ENCODE peak calls at places on chromosomes 13 and 19, in eight cellular contexts. One of them, this sample, is unnamed.

GRCh38 chr13:77533875-77534788 is 1.4 kb upstream of the SCEL start:
- DNase-seq in fibroblast of pulmonary artery: no peak
- DNase-seq in GM06990: no peak
- DNase-seq in BJ: no peak
- DNase-seq in lower lobe of right lung: no peak
- DNase-seq in upper lobe of right lung: no peak
- DNase-seq in thoracic aorta: no peak
- DNase-seq in gastrocnemius medialis: no peak
- DNase-seq in this sample: no peak

GRCh38 chr13:81771948-81772347 is 1431.0 kb upstream of the SPRY2 start:
- DNase-seq in fibroblast of pulmonary artery: no peak
- DNase-seq in GM06990: no peak
- DNase-seq in BJ: no peak
- DNase-seq in lower lobe of right lung: no peak
- DNase-seq in upper lobe of right lung: no peak
- DNase-seq in thoracic aorta: no peak
- DNase-seq in gastrocnemius medialis: no peak
- DNase-seq in this sample: no peak

GRCh38 chr13:89969996-89970709 is 1377.3 kb upstream of the MIR17HG start:
- DNase-seq in fibroblast of pulmonary artery: peak; percentile 3
- DNase-seq in GM06990: no peak
- DNase-seq in BJ: no peak
- DNase-seq in lower lobe of right lung: no peak
- DNase-seq in upper lobe of right lung: no peak
- DNase-seq in thoracic aorta: no peak
- DNase-seq in gastrocnemius medialis: no peak
- DNase-seq in this sample: no peak

GRCh38 chr13:76711515-76712182 is 174.6 kb downstream of the KCTD12 start:
- DNase-seq in fibroblast of pulmonary artery: peak; percentile 98
- DNase-seq in GM06990: no peak
- DNase-seq in BJ: peak; percentile 91
- DNase-seq in lower lobe of right lung: no peak
- DNase-seq in upper lobe of right lung: no peak
- DNase-seq in thoracic aorta: no peak
- DNase-seq in gastrocnemius medialis: peak; percentile 51
- DNase-seq in this sample: peak; percentile 84

GRCh38 chr13:74132152-74132767 is 1.9 kb downstream of the KLF12 start:
- DNase-seq in fibroblast of pulmonary artery: peak; percentile 46
- DNase-seq in GM06990: peak; percentile 18
- DNase-seq in BJ: no peak
- DNase-seq in lower lobe of right lung: no peak
- DNase-seq in upper lobe of right lung: no peak
- DNase-seq in thoracic aorta: no peak
- DNase-seq in gastrocnemius medialis: no peak
- DNase-seq in this sample: no peak

GRCh38 chr19:45901912-45902650 is at the start of gene MYPOP:
- DNase-seq in fibroblast of pulmonary artery: no peak
- DNase-seq in GM06990: no peak
- DNase-seq in BJ: no peak
- DNase-seq in lower lobe of right lung: no peak
- DNase-seq in upper lobe of right lung: no peak
- DNase-seq in thoracic aorta: no peak
- DNase-seq in gastrocnemius medialis: no peak
- DNase-seq in this sample: no peak

GRCh38 chr13:50871405-50871804 is 27.9 kb upstream of the DLEU7 start:
- DNase-seq in fibroblast of pulmonary artery: no peak
- DNase-seq in GM06990: no peak
- DNase-seq in BJ: no peak
- DNase-seq in lower lobe of right lung: no peak
- DNase-seq in upper lobe of right lung: no peak
- DNase-seq in thoracic aorta: no peak
- DNase-seq in gastrocnemius medialis: no peak
- DNase-seq in this sample: no peak

GRCh38 chr19:46303702-46304397 is 7.0 kb downstream of the HIF3A start:
- DNase-seq in fibroblast of pulmonary artery: peak; percentile 64
- DNase-seq in GM06990: no peak
- DNase-seq in BJ: no peak
- DNase-seq in lower lobe of right lung: peak; percentile 90
- DNase-seq in upper lobe of right lung: peak; percentile 92
- DNase-seq in thoracic aorta: no peak
- DNase-seq in gastrocnemius medialis: no peak
- DNase-seq in this sample: no peak

GRCh38 chr19:13808856-13809255 is 13.6 kb downstream of the ZSWIM4 start:
- DNase-seq in fibroblast of pulmonary artery: no peak
- DNase-seq in GM06990: no peak
- DNase-seq in BJ: no peak
- DNase-seq in lower lobe of right lung: no peak
- DNase-seq in upper lobe of right lung: no peak
- DNase-seq in thoracic aorta: no peak
- DNase-seq in gastrocnemius medialis: no peak
- DNase-seq in this sample: no peak

GRCh38 chr13:61563645-61564044 is 148.0 kb upstream of the PCDH20 start:
- DNase-seq in fibroblast of pulmonary artery: no peak
- DNase-seq in GM06990: no peak
- DNase-seq in BJ: no peak
- DNase-seq in lower lobe of right lung: no peak
- DNase-seq in upper lobe of right lung: no peak
- DNase-seq in thoracic aorta: no peak
- DNase-seq in gastrocnemius medialis: no peak
- DNase-seq in this sample: no peak

GRCh38 chr13:100439247-100439955 is 149.2 kb downstream of the GGACT start:
- DNase-seq in fibroblast of pulmonary artery: no peak
- DNase-seq in GM06990: no peak
- DNase-seq in BJ: no peak
- DNase-seq in lower lobe of right lung: no peak
- DNase-seq in upper lobe of right lung: no peak
- DNase-seq in thoracic aorta: no peak
- DNase-seq in gastrocnemius medialis: no peak
- DNase-seq in this sample: no peak

GRCh38 chr13:113736258-113736731 is 22.7 kb upstream of the TMEM255B start:
- DNase-seq in fibroblast of pulmonary artery: no peak
- DNase-seq in GM06990: no peak
- DNase-seq in BJ: no peak
- DNase-seq in lower lobe of right lung: peak; percentile 28
- DNase-seq in upper lobe of right lung: no peak
- DNase-seq in thoracic aorta: no peak
- DNase-seq in gastrocnemius medialis: no peak
- DNase-seq in this sample: no peak

GRCh38 chr19:4851551-4852290 is 15.7 kb downstream of the PLIN3 start:
- DNase-seq in fibroblast of pulmonary artery: peak; percentile 55
- DNase-seq in GM06990: peak; percentile 74
- DNase-seq in BJ: no peak
- DNase-seq in lower lobe of right lung: peak; percentile 74
- DNase-seq in upper lobe of right lung: peak; percentile 83
- DNase-seq in thoracic aorta: peak; percentile 21
- DNase-seq in gastrocnemius medialis: peak; percentile 75
- DNase-seq in this sample: no peak

GRCh38 chr13:50613356-50613831 is 230.1 kb downstream of the DLEU7 start:
- DNase-seq in fibroblast of pulmonary artery: peak; percentile 53
- DNase-seq in GM06990: no peak
- DNase-seq in BJ: no peak
- DNase-seq in lower lobe of right lung: no peak
- DNase-seq in upper lobe of right lung: no peak
- DNase-seq in thoracic aorta: no peak
- DNase-seq in gastrocnemius medialis: no peak
- DNase-seq in this sample: no peak

GRCh38 chr13:106318941-106319411 is 216.5 kb downstream of the EFNB2 start:
- DNase-seq in fibroblast of pulmonary artery: peak; percentile 97
- DNase-seq in GM06990: no peak
- DNase-seq in BJ: peak; percentile 76
- DNase-seq in lower lobe of right lung: no peak
- DNase-seq in upper lobe of right lung: no peak
- DNase-seq in thoracic aorta: no peak
- DNase-seq in gastrocnemius medialis: no peak
- DNase-seq in this sample: peak; percentile 82

GRCh38 chr13:29684441-29684840 is 89.0 kb upstream of the SLC7A1 start:
- DNase-seq in fibroblast of pulmonary artery: peak; percentile 44
- DNase-seq in GM06990: no peak
- DNase-seq in BJ: peak; percentile 29
- DNase-seq in lower lobe of right lung: no peak
- DNase-seq in upper lobe of right lung: no peak
- DNase-seq in thoracic aorta: no peak
- DNase-seq in gastrocnemius medialis: no peak
- DNase-seq in this sample: no peak

DNA sequence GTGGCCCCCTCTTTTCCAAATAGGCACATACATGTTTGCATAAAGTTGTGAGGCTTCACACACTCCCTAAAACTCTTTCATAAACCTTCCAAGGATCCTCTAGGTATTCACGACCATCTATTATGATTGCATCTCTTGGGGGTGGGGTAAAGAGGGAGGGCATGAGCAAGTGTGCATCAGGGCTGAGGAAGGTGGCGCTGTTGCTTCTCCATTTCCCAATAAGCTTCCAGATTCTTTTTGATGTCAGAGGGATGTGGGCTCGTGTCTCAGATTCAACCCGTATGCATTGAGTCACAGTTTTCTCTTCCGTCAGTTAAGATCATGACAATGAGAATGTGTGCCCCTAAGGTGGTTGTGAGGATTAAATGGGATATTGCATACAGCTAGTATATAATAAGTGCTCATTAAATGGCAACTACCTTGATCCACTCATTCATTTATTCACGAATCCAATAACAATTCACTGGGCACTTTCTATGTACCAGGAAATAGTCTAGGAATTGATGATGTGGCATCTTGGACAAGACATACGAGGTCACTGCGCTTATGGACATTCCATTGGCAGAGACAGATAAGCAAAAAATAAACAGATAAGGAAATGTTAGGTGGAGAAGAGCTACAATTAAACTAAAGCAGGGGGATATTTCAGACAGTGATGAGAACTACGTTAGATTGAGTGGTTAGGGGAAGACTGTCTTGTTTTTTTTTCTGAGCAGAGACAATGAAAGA is 10.3 kb downstream of the CYP2B6 start:
- DNase-seq in fibroblast of pulmonary artery: no peak
- DNase-seq in GM06990: no peak
- DNase-seq in BJ: no peak
- DNase-seq in lower lobe of right lung: no peak
- DNase-seq in upper lobe of right lung: no peak
- DNase-seq in thoracic aorta: no peak
- DNase-seq in gastrocnemius medialis: no peak
- DNase-seq in this sample: no peak
- TF ChIP-seq CTCF in fibroblast of pulmonary artery: no peak
- TF ChIP-seq CTCF in GM06990: no peak
- TF ChIP-seq CTCF in BJ: no peak
- TF ChIP-seq CTCF in lower lobe of right lung: no peak
- TF ChIP-seq CTCF in upper lobe of right lung: no peak
- TF ChIP-seq CTCF in thoracic aorta: no peak
- TF ChIP-seq CTCF in gastrocnemius medialis: no peak
- TF ChIP-seq CTCF in this sample: no peak

DNA sequence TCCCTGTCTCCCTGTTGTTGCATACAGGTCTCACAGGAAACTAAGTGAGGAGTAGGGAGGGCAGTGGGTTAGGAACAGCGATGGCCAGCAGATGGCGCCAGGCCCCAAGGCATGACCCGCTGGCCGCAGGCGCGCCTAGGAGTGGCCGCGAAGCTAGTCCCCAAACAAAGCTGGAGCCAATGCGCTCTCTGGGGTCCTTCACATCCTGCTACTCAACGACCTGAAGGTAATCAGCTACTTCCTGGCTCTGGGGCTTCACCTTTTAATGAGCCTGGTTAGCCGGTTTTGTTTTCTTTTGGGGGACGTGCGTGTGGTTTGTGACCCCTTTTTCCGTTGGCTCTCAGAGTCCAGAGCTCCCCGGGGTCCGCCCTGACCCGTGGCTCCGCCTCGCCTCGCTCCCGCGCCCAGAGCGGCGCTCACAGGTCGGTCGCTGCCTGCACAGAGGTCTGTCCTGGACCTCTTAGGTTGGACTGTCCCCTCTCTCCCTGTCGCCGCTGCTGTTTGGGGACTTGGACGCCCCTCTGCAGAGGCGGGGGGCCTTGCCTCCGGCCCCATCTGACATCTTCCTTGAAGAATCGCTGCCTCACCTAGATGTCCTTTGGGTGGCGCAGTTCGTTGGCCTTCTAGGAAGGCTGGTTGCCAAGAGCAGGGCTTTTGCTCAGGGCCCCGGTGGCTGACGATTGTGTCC is 62.2 kb upstream of the GTF3A start:
- DNase-seq in fibroblast of pulmonary artery: peak; percentile 83
- DNase-seq in GM06990: peak; percentile 75
- DNase-seq in BJ: no peak
- DNase-seq in lower lobe of right lung: peak; percentile 90
- DNase-seq in upper lobe of right lung: peak; percentile 92
- DNase-seq in thoracic aorta: peak; percentile 45
- DNase-seq in gastrocnemius medialis: peak; percentile 65
- DNase-seq in this sample: no peak
- H3K4me3 ChIP-seq in fibroblast of pulmonary artery: peak overlapping the region; percentile 60
- H3K4me3 ChIP-seq in GM06990: peak overlapping the region; percentile 41
- H3K4me3 ChIP-seq in BJ: peak overlapping the region; percentile 40
- H3K4me3 ChIP-seq in lower lobe of right lung: peak overlapping the region; percentile 50
- H3K4me3 ChIP-seq in upper lobe of right lung: peak overlapping the region; percentile 38
- H3K4me3 ChIP-seq in thoracic aorta: peak overlapping the region; percentile 67
- H3K4me3 ChIP-seq in gastrocnemius medialis: peak overlapping the region; percentile 52
- H3K4me3 ChIP-seq in this sample: peak overlapping the region; percentile 50

GRCh38 chr19:28465317-28466086 is 747.4 kb downstream of the UQCRFS1 start:
- DNase-seq in fibroblast of pulmonary artery: no peak
- DNase-seq in GM06990: no peak
- DNase-seq in BJ: no peak
- DNase-seq in lower lobe of right lung: no peak
- DNase-seq in upper lobe of right lung: no peak
- DNase-seq in thoracic aorta: no peak
- DNase-seq in gastrocnemius medialis: no peak
- DNase-seq in this sample: no peak

GRCh38 chr19:28466107-28467045 is 746.6 kb downstream of the UQCRFS1 start:
- DNase-seq in fibroblast of pulmonary artery: peak; percentile 60
- DNase-seq in GM06990: no peak
- DNase-seq in BJ: no peak
- DNase-seq in lower lobe of right lung: peak; percentile 69
- DNase-seq in upper lobe of right lung: peak; percentile 78
- DNase-seq in thoracic aorta: no peak
- DNase-seq in gastrocnemius medialis: peak; percentile 35
- DNase-seq in this sample: peak; percentile 17

GRCh38 chr19:28472111-28472510 is 740.8 kb downstream of the UQCRFS1 start:
- DNase-seq in fibroblast of pulmonary artery: no peak
- DNase-seq in GM06990: no peak
- DNase-seq in BJ: peak; percentile 14
- DNase-seq in lower lobe of right lung: no peak
- DNase-seq in upper lobe of right lung: no peak
- DNase-seq in thoracic aorta: no peak
- DNase-seq in gastrocnemius medialis: no peak
- DNase-seq in this sample: peak; percentile 17

GRCh38 chr19:28469544-28469943 is 743.4 kb downstream of the UQCRFS1 start:
- DNase-seq in fibroblast of pulmonary artery: no peak
- DNase-seq in GM06990: no peak
- DNase-seq in BJ: no peak
- DNase-seq in lower lobe of right lung: no peak
- DNase-seq in upper lobe of right lung: no peak
- DNase-seq in thoracic aorta: no peak
- DNase-seq in gastrocnemius medialis: no peak
- DNase-seq in this sample: no peak

GRCh38 chr19:28468701-28469459 is 744.1 kb downstream of the UQCRFS1 start:
- DNase-seq in fibroblast of pulmonary artery: peak; percentile 25
- DNase-seq in GM06990: peak; percentile 29
- DNase-seq in BJ: peak; percentile 44
- DNase-seq in lower lobe of right lung: peak; percentile 56
- DNase-seq in upper lobe of right lung: no peak
- DNase-seq in thoracic aorta: no peak
- DNase-seq in gastrocnemius medialis: peak; percentile 43
- DNase-seq in this sample: peak; percentile 55
- TF ChIP-seq CTCF in fibroblast of pulmonary artery: no peak
- TF ChIP-seq CTCF in GM06990: no peak
- TF ChIP-seq CTCF in BJ: no peak
- TF ChIP-seq CTCF in lower lobe of right lung: no peak
- TF ChIP-seq CTCF in upper lobe of right lung: no peak
- TF ChIP-seq CTCF in thoracic aorta: no peak
- TF ChIP-seq CTCF in gastrocnemius medialis: peak; percentile 3
- TF ChIP-seq CTCF in this sample: no peak

GRCh38 chr13:112247471-112248405 is 128.4 kb upstream of the SPACA7 start:
- DNase-seq in fibroblast of pulmonary artery: no peak
- DNase-seq in GM06990: no peak
- DNase-seq in BJ: no peak
- DNase-seq in lower lobe of right lung: no peak
- DNase-seq in upper lobe of right lung: peak; percentile 52
- DNase-seq in thoracic aorta: no peak
- DNase-seq in gastrocnemius medialis: no peak
- DNase-seq in this sample: no peak
- H3K4me3 ChIP-seq in fibroblast of pulmonary artery: no peak overlapping the region
- H3K4me3 ChIP-seq in GM06990: no peak overlapping the region
- H3K4me3 ChIP-seq in BJ: no peak overlapping the region
- H3K4me3 ChIP-seq in lower lobe of right lung: no peak overlapping the region
- H3K4me3 ChIP-seq in upper lobe of right lung: no peak overlapping the region
- H3K4me3 ChIP-seq in thoracic aorta: no peak overlapping the region
- H3K4me3 ChIP-seq in gastrocnemius medialis: no peak overlapping the region
- H3K4me3 ChIP-seq in this sample: no peak overlapping the region

This sample was measured in AG09309.